ENCODE peak calls at places on chromosomes 12 and 14, in eight cellular contexts. W is NCI-H1092 treated with DMSO at 0.1 percent for 48 hours; I is CD8-positive, alpha-beta T cell; A is fibroblast of mammary gland; E is H4; S is HCEC 1CT; R is retinal pigment epithelial cell; N is MCF 10A. X is an unnamed sample.

GRCh38 chr14:93317200-93317599 is 15.6 kb downstream of the BTBD7 start:
- DNase-seq in W (no peak), I (no peak), A (no peak), E (peak; percentile 18), S (no peak), R (no peak), N (no peak), X (no peak)

GRCh38 chr14:29092121-29092520 is 325.5 kb downstream of the FOXG1 start:
- DNase-seq in W (no peak), I (no peak), A (no peak), E (no peak), S (no peak), R (no peak), N (no peak), X (no peak)

GRCh38 chr14:80575763-80576162 is 364.5 kb upstream of the DIO2 start:
- DNase-seq in W (no peak), I (no peak), A (no peak), E (no peak), S (no peak), R (no peak), N (no peak), X (no peak)

GRCh38 chr12:42180990-42181611 is 36.4 kb upstream of the GXYLT1 start:
- DNase-seq in W (no peak), I (no peak), A (peak; percentile 43), E (peak; percentile 6), S (no peak), R (no peak), N (peak; percentile 34), X (no peak)

GRCh38 chr14:32509632-32510187 is 180.6 kb downstream of the AKAP6 start:
- DNase-seq in W (no peak), I (no peak), A (peak; percentile 85), E (peak; percentile 89), S (peak; percentile 92), R (peak; percentile 99), N (peak; percentile 94), X (peak; percentile 99)

GRCh38 chr14:76196980-76197379 is 45.3 kb downstream of the GPATCH2L start:
- DNase-seq in W (no peak), I (no peak), A (no peak), E (no peak), S (no peak), R (no peak), N (no peak), X (no peak)

GRCh38 chr14:105389534-105389933 is 8.8 kb upstream of the TEX22 start:
- DNase-seq in W (no peak), I (no peak), A (no peak), E (no peak), S (no peak), R (no peak), N (no peak), X (no peak)

GRCh38 chr14:30875788-30876053 is 1.4 kb downstream of the COCH start:
- DNase-seq in W (peak; percentile 11), I (no peak), A (no peak), E (no peak), S (no peak), R (no peak), N (no peak), X (no peak)

GRCh38 chr14:54681819-54682261 is 114.9 kb downstream of the SAMD4A start:
- DNase-seq in W (no peak), I (no peak), A (peak; percentile 51), E (peak; percentile 56), S (peak; percentile 83), R (no peak), N (no peak), X (no peak)

GRCh38 chr12:93582351-93582750 is 9.9 kb downstream of the SOCS2 start:
- DNase-seq in W (no peak), I (no peak), A (no peak), E (no peak), S (no peak), R (no peak), N (no peak), X (no peak)

GRCh38 chr12:75738486-75738885 is 227.1 kb upstream of the KRR1 start:
- DNase-seq in W (no peak), I (no peak), A (peak; percentile 25), E (no peak), S (no peak), R (no peak), N (no peak), X (no peak)

GRCh38 chr14:93691042-93691780 is 97.1 kb downstream of the PRIMA1 start:
- DNase-seq in W (no peak), I (no peak), A (no peak), E (no peak), S (no peak), R (no peak), N (no peak), X (no peak)

GRCh38 chr12:14771651-14772137 is 31.6 kb downstream of the WBP11 start:
- DNase-seq in W (no peak), I (peak; percentile 12), A (no peak), E (no peak), S (no peak), R (no peak), N (no peak), X (no peak)

GRCh38 chr12:84912191-84913142 is at the start of gene SLC6A15:
- DNase-seq in W (peak; percentile 65), I (no peak), A (peak; percentile 85), E (peak; percentile 88), S (peak; percentile 92), R (peak; percentile 72), N (peak; percentile 88), X (no peak)

GRCh38 chr14:39232554-39233415 is 930 bp upstream of the MIA2 start:
- DNase-seq in W (no peak), I (no peak), A (peak; percentile 76), E (peak; percentile 64), S (peak; percentile 86), R (no peak), N (peak; percentile 57), X (peak; percentile 42)

GRCh38 chr12:121466800-121467637 is 67.1 kb downstream of the RNF34 start:
- DNase-seq in W (peak; percentile 70), I (peak; percentile 77), A (peak; percentile 74), E (peak; percentile 68), S (peak; percentile 83), R (peak; percentile 42), N (peak; percentile 89), X (no peak)

GRCh38 chr12:123264642-123265041 is 7.0 kb downstream of the CDK2AP1 start:
- DNase-seq in W (no peak), I (no peak), A (no peak), E (no peak), S (no peak), R (no peak), N (no peak), X (no peak)

GRCh38 chr12:39173689-39174088 is 268.3 kb upstream of the CPNE8 start:
- DNase-seq in W (no peak), I (no peak), A (peak; percentile 2), E (no peak), S (no peak), R (no peak), N (peak; percentile 10), X (no peak)

GRCh38 chr12:96445743-96446655 is 43.4 kb upstream of the CFAP54 start:
- DNase-seq in W (no peak), I (peak; percentile 24), A (peak; percentile 90), E (peak; percentile 65), S (peak; percentile 93), R (peak; percentile 63), N (peak; percentile 56), X (peak; percentile 52)

GRCh38 chr12:104506691-104507401 is 50.1 kb downstream of the CHST11 start:
- DNase-seq in W (peak; percentile 95), I (no peak), A (no peak), E (no peak), S (no peak), R (no peak), N (no peak), X (no peak)

GRCh38 chr14:78319826-78320635 is 149.9 kb downstream of the NRXN3 start:
- DNase-seq in W (peak; percentile 97), I (no peak), A (peak; percentile 11), E (no peak), S (no peak), R (no peak), N (no peak), X (no peak)

GRCh38 chr14:101113835-101114725 is 210.6 kb upstream of the RTL1 start:
- DNase-seq in W (no peak), I (no peak), A (no peak), E (no peak), S (no peak), R (no peak), N (peak; percentile 14), X (no peak)

GRCh38 chr14:59085207-59085739 is 103.2 kb upstream of the DAAM1 start:
- DNase-seq in W (no peak), I (no peak), A (no peak), E (no peak), S (peak; percentile 22), R (no peak), N (no peak), X (no peak)

X was measured in GM04503.